ENCODE peak calls at places on chromosomes 11 and 22, in ten cellular contexts. T, D, N, P, R, V, F, H, O and B are unnamed samples. For H3K27me3, the result is how much of the 10 kb centered on the place peaks cover.

GRCh38 chr22:32971252-32971651 is 86.9 kb downstream of the SYN3 start:
- DNase-seq in N (no peak), R (no peak), T (no peak), D (no peak), F (no peak), H (no peak), P (no peak), O (no peak), V (no peak), B (no peak)

GRCh38 chr22:35642305-35642741 is 5.9 kb upstream of the APOL6 start:
- DNase-seq in O (no peak), N (no peak), T (no peak), P (no peak), V (no peak), D (no peak), H (peak), R (no peak), F (peak), B (no peak)

GRCh38 chr11:126549273-126549585 is 193.7 kb downstream of the ST3GAL4 start:
- DNase-seq in D (no peak), N (no peak), F (no peak), R (no peak), O (no peak), V (no peak), T (no peak), H (no peak), P (no peak), B (no peak)

GRCh38 chr11:60767388-60767811 is 10.7 kb downstream of the MS4A15 start:
- DNase-seq in H (no peak), D (no peak), T (no peak), N (no peak), V (no peak), O (no peak), P (no peak), R (no peak), F (no peak), B (no peak)

GRCh38 chr22:26589367-26589844 is 526 bp downstream of the TPST2 start:
- DNase-seq in H (no peak), V (no peak), P (no peak), T (no peak), F (peak), R (peak), D (peak), O (peak), N (peak), B (no peak)

GRCh38 chr11:34823639-34824038 is 92.5 kb downstream of the APIP start:
- DNase-seq in D (no peak), R (no peak), P (no peak), N (no peak), V (no peak), F (no peak), T (no peak), H (no peak), O (no peak), B (no peak)

GRCh38 chr11:76048763-76049162 is 157.5 kb downstream of the WNT11 start:
- DNase-seq in N (no peak), F (peak), H (no peak), T (no peak), O (no peak), D (peak), V (no peak), R (no peak), P (no peak), B (no peak)

GRCh38 chr11:12397953-12398352 is 20.6 kb downstream of the PARVA start:
- DNase-seq in T (no peak), D (no peak), N (no peak), F (peak), R (peak), V (no peak), O (no peak), P (peak), H (peak), B (peak)

GRCh38 chr11:4095509-4096230 is 1.1 kb downstream of the RRM1 start:
- DNase-seq in F (no peak), N (no peak), O (no peak), T (peak), D (no peak), H (peak), R (no peak), V (no peak), P (no peak), B (peak)

GRCh38 chr11:131423715-131424114 is 53.3 kb downstream of the NTM start:
- DNase-seq in P (no peak), V (no peak), N (no peak), O (peak), D (no peak), H (no peak), T (peak), F (no peak), R (no peak), B (no peak)

GRCh38 chr11:19382131-19382611 is 141.4 kb upstream of the E2F8 start:
- DNase-seq in N (no peak), H (no peak), P (no peak), R (no peak), O (no peak), D (no peak), T (no peak), F (peak), V (peak), B (no peak)

GRCh38 chr22:27686534-27686933 is 115.0 kb downstream of the MN1 start:
- DNase-seq in V (peak), P (peak), N (no peak), O (peak), H (peak), F (peak), D (no peak), T (no peak), R (peak), B (peak)

GRCh38 chr11:118514103-118514502 is 13.2 kb upstream of the TTC36 start:
- DNase-seq in N (no peak), T (no peak), P (no peak), V (no peak), D (no peak), O (no peak), F (no peak), R (no peak), H (no peak), B (no peak)

GRCh38 chr22:43995798-43996169 is 28.3 kb upstream of the PARVB start:
- DNase-seq in F (no peak), T (no peak), N (no peak), D (no peak), V (no peak), H (no peak), O (no peak), R (no peak), P (no peak), B (no peak)
- H3K4me3 ChIP-seq in F (no peak), T (no peak), N (peak), D (no peak), V (peak), H (no peak), O (no peak), R (peak), P (no peak), B (no peak)

GRCh38 chr11:45254070-45254469 is 32.1 kb downstream of the SYT13 start:
- DNase-seq in O (no peak), H (no peak), P (no peak), D (no peak), T (no peak), R (no peak), V (no peak), N (no peak), F (no peak), B (peak)

GRCh38 chr11:45250035-45250693 is 36.0 kb downstream of the SYT13 start:
- DNase-seq in N (no peak), F (no peak), H (no peak), T (no peak), R (no peak), O (no peak), D (no peak), P (no peak), V (no peak), B (no peak)

GRCh38 chr11:45252877-45253276 is 33.3 kb downstream of the SYT13 start:
- DNase-seq in F (no peak), H (no peak), P (no peak), N (no peak), R (no peak), V (no peak), D (no peak), T (no peak), O (no peak), B (no peak)

GRCh38 chr11:45253640-45254039 is 32.5 kb downstream of the SYT13 start:
- DNase-seq in H (no peak), P (no peak), V (no peak), N (no peak), R (no peak), O (no peak), T (no peak), F (no peak), D (no peak), B (no peak)

DNA sequence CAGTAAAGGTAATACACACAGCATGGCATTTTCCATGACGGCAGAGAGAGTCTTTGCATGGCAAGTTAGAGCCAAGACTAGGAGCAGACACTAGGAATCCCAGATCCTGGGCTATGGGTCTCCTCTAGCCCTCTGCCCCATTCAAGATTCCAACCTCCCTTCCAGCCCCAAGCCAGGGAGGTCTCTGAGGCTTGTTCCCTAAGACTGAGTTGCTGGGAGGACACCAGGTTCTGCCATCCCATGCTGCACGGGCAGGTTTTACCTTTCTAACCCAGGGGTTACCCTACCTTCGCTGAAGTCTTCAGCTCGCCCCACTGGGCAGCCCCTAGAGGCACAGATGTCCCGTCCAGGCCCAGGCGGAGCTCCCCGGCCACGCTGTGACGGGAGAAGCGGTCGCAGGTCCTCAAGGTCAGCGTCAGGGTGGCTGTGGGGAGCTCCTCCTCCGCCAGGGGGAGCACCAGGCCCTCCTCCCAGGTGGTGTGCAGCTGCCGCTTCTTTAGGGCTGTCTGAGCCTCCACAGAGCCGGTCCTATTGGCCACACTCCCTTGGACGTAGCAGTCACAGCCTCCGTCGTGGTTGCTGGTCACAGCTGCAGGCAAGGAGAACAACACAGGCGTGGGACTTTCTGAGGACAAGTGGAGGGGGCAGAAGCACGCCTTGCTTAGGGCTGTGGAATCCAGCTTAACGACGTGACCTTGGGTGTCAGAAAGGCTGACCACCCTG is 33.8 kb downstream of the SYT13 start:
- DNase-seq in D (peak), R (peak), H (peak), F (peak), O (peak), T (peak), V (no peak), P (no peak), N (peak), B (peak)
- TF ChIP-seq CTCF in D (peak), R (peak), H (peak), F (peak), O (peak), T (peak), V (no peak), P (peak), N (peak), B (peak)

GRCh38 chr11:120717623-120718022 is 206.1 kb downstream of the GRIK4 start:
- DNase-seq in T (no peak), F (peak), V (no peak), O (no peak), R (no peak), P (no peak), H (no peak), D (no peak), N (no peak), B (no peak)

GRCh38 chr11:120715239-120715638 is 203.7 kb downstream of the GRIK4 start:
- DNase-seq in F (peak), H (peak), O (no peak), D (peak), R (no peak), N (no peak), V (no peak), P (no peak), T (no peak), B (no peak)

GRCh38 chr11:120718171-120718570 is 206.6 kb downstream of the GRIK4 start:
- DNase-seq in N (no peak), P (no peak), H (no peak), T (no peak), O (no peak), D (no peak), V (no peak), F (peak), R (no peak), B (no peak)

GRCh38 chr11:120719348-120719747 is 207.8 kb downstream of the GRIK4 start:
- DNase-seq in R (no peak), H (no peak), N (no peak), P (no peak), T (no peak), O (no peak), V (no peak), D (no peak), F (peak), B (no peak)

DNA sequence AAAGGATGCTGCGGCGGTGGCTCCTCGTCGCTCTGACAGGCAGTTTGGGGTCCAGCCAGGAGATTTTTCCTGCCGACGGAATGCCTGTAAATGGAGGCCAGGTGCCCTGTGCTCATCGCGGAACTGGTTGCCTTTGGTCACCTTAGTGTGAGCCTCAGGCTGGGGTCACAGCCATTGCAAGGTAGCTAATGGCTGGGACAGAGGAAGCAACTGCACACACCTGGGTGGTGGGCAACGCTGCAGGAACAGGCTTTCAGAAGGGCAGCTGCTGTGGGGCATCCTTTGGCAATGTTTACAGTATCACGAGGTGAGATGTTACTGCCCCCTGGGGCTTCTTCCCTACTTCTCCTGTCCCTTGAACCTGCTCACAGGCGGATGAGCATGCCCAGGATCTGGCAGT is 205.5 kb downstream of the GRIK4 start:
- DNase-seq in D (no peak), P (no peak), H (no peak), N (no peak), F (peak), R (no peak), T (no peak), V (no peak), O (no peak), B (no peak)
- H3K27me3 ChIP-seq in D (under half), P (under half), H (under half), N (under half), F (under half), R (under half), T (under half), V (under half), O (under half), B (under half)

GRCh38 chr11:2138075-2138435 is 1.1 kb downstream of the IGF2 start:
- DNase-seq in P (no peak), T (no peak), F (no peak), H (no peak), V (no peak), O (no peak), R (peak), N (peak), D (no peak), B (no peak)
- H3K4me3 ChIP-seq in P (peak), T (peak), F (no peak), H (no peak), V (peak), O (no peak), R (peak), N (peak), D (no peak), B (peak)

GRCh38 chr22:21038405-21038804 is 6.0 kb upstream of the SLC7A4 start:
- DNase-seq in H (peak), O (no peak), T (no peak), N (no peak), F (peak), R (no peak), P (no peak), D (no peak), V (no peak), B (no peak)
- TF ChIP-seq CTCF in H (no peak), O (no peak), T (no peak), N (no peak), F (no peak), R (no peak), P (no peak), D (no peak), V (no peak), B (no peak)

GRCh38 chr11:18173225-18173866 is 709 bp downstream of the MRGPRX4 start:
- DNase-seq in N (no peak), H (no peak), F (no peak), D (no peak), T (no peak), O (no peak), V (no peak), P (no peak), R (no peak), B (no peak)
- H3K27me3 ChIP-seq in N (under half), H (under half), F (under half), D (under half), T (under half), O (under half), V (under half), P (under half), R (under half), B (under half)

GRCh38 chr22:50008151-50009040 is 4.2 kb downstream of the IL17REL start:
- DNase-seq in N (peak), R (no peak), T (no peak), O (peak), H (no peak), P (no peak), V (no peak), D (no peak), F (no peak), B (no peak)

GRCh38 chr22:50011447-50012200 is 941 bp downstream of the IL17REL start:
- DNase-seq in D (no peak), H (no peak), N (peak), V (peak), P (no peak), R (no peak), F (no peak), T (no peak), O (peak), B (no peak)

GRCh38 chr22:50009251-50009650 is 3.3 kb downstream of the IL17REL start:
- DNase-seq in R (peak), D (no peak), H (no peak), N (peak), V (peak), P (no peak), F (no peak), O (no peak), T (no peak), B (no peak)

GRCh38 chr22:50010676-50011446 is 1.7 kb downstream of the IL17REL start:
- DNase-seq in D (no peak), O (no peak), T (no peak), V (peak), R (no peak), F (no peak), H (no peak), N (peak), P (no peak), B (no peak)

DNA sequence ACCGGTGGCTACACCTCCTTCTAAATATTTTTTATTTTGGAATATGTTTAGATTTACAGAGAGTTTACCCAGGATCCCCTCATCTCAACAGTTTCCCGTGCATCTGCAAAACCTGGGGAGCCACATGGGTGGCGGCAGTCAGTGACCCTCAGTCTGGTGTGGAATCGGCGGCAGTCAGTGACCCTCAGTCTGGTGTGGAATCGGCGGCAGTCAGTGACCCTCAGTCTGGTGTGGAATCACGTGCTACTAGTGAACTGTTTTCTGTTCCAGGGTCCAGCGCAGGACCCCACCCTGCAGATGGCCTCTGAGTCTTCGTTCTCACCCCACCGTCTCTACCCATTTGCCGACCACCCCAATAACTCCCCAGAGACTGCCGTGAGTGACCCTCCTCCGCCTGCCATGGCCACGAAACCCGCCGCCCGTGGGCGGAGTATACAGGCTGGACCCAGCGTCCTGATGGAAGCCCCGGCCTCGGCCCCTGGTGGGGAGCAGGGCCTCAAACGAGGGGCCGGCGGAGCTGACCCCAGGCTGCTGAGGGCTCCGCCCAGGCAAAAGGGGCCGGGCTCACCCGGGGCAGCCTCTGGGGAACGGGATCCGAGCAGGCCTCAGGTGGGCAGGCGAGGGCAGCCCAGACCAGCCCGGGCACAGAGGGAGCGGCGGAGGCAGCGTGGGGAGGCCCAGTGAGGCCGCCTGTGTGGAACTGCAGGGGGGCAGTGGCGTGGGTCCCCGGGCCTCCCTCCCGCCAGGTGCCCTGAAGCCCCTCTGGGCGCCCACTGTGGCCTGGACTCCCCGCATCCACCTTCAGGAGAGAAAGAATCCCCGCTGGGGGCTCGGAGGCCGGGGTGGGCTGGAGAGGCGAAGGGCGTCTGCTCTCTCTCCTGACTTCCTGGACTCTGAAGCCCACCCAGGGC is 2.5 kb downstream of the IL17REL start:
- DNase-seq in R (peak), D (no peak), P (no peak), N (peak), T (no peak), H (no peak), O (no peak), F (no peak), V (peak), B (no peak)
- H3K4me3 ChIP-seq in R (no peak), D (no peak), P (no peak), N (no peak), T (no peak), H (no peak), O (no peak), F (no peak), V (no peak), B (no peak)